ENCODE peak calls at places on chromosomes 6 and 20, in nine cellular contexts. H is hippocampal formation; Q is amniotic stem cell; M is neural crest cell; K is upper lobe of right lung; Y is CD8-positive, alpha-beta memory T cell; A is fibroblast of lung; S is H7; F is activated CD4-positive, alpha-beta T cell treated with anti-CD3 and anti-CD28 coated beads, Interleukin-2, amount 50 U/mL, for 48 hours. U is an unnamed sample.

GRCh38 chr6:136587527-136587926 is 37.3 kb upstream of the MAP7 start:
- DNase-seq in Q (no peak), S (no peak), K (no peak), F (no peak), H (no peak), M (no peak), Y (no peak), A (no peak), U (no peak)

GRCh38 chr20:24432057-24432456 is 37.4 kb upstream of the SYNDIG1 start:
- DNase-seq in A (no peak), S (peak), M (no peak), K (no peak), H (no peak), Q (no peak), Y (no peak), F (no peak), U (no peak)

GRCh38 chr6:39769012-39769411 is 23.2 kb upstream of the DAAM2 start:
- DNase-seq in Y (no peak), H (peak), A (no peak), M (no peak), Q (no peak), F (no peak), K (no peak), S (no peak), U (peak)

GRCh38 chr6:20269147-20269546 is 56.9 kb upstream of the MBOAT1 start:
- DNase-seq in K (no peak), F (no peak), Y (no peak), A (no peak), H (no peak), M (no peak), Q (no peak), S (no peak), U (no peak)

GRCh38 chr6:7684076-7684475 is 41.8 kb upstream of the BMP6 start:
- DNase-seq in Q (no peak), K (no peak), H (no peak), S (no peak), F (no peak), M (no peak), A (no peak), Y (no peak), U (no peak)

GRCh38 chr6:13624871-13625288 is 9.7 kb downstream of the NOL7 start:
- DNase-seq in H (no peak), A (peak), K (no peak), Q (no peak), Y (no peak), F (no peak), M (no peak), S (peak), U (no peak)

GRCh38 chr6:56459030-56459805 is 183.5 kb downstream of the DST start:
- DNase-seq in K (no peak), Q (no peak), Y (no peak), M (no peak), A (no peak), S (no peak), H (no peak), F (no peak), U (no peak)

GRCh38 chr6:113595921-113596376 is 261.2 kb upstream of the MARCKS start:
- DNase-seq in Y (no peak), K (no peak), F (no peak), A (peak), M (no peak), Q (no peak), S (no peak), H (no peak), U (no peak)

GRCh38 chr6:134908906-134909516 is 40.9 kb downstream of the ALDH8A1 start:
- DNase-seq in H (peak), S (no peak), A (peak), F (no peak), K (no peak), M (no peak), Q (peak), Y (no peak), U (peak)

GRCh38 chr6:81762132-81762531 is 9.7 kb upstream of the TENT5A start:
- DNase-seq in S (no peak), A (peak), Y (no peak), H (no peak), K (no peak), M (no peak), F (no peak), Q (no peak), U (no peak)

GRCh38 chr6:14333556-14334305 is 216.2 kb downstream of the CD83 start:
- DNase-seq in S (no peak), F (no peak), M (no peak), K (no peak), Q (no peak), Y (no peak), A (peak), H (no peak), U (no peak)

GRCh38 chr6:168615837-168616236 is 174.9 kb downstream of the SMOC2 start:
- DNase-seq in H (no peak), Y (no peak), M (no peak), K (no peak), Q (no peak), A (no peak), S (no peak), F (no peak), U (no peak)

GRCh38 chr6:170178266-170178560 is 112.7 kb downstream of the DLL1 start:
- DNase-seq in K (no peak), M (no peak), H (no peak), S (no peak), Q (no peak), Y (no peak), F (no peak), A (no peak), U (no peak)

GRCh38 chr20:41734506-41734945 is 116.3 kb upstream of the CHD6 start:
- DNase-seq in M (peak), A (peak), K (no peak), Q (no peak), F (peak), H (no peak), S (peak), Y (peak), U (peak)

GRCh38 chr20:63518946-63519764 is 1.4 kb upstream of the PPDPF start:
- DNase-seq in H (no peak), Q (no peak), F (no peak), S (peak), Y (no peak), A (no peak), K (peak), M (no peak), U (no peak)

GRCh38 chr6:89357390-89357789 is 4.9 kb upstream of the UBE2J1 start:
- DNase-seq in Q (no peak), Y (no peak), A (no peak), F (no peak), K (no peak), H (no peak), S (no peak), M (no peak), U (no peak)

GRCh38 chr20:64176548-64177419 is 12.5 kb downstream of the MYT1 start:
- DNase-seq in F (no peak), S (peak), M (no peak), A (no peak), Q (no peak), Y (no peak), H (no peak), K (no peak), U (peak)

GRCh38 chr20:46118481-46119020 is 437 bp downstream of the CD40 start:
- DNase-seq in F (no peak), H (no peak), S (peak), K (peak), A (no peak), Y (no peak), Q (no peak), M (no peak), U (no peak)

GRCh38 chr6:107198631-107199416 is 83.5 kb upstream of the BEND3 start:
- DNase-seq in F (no peak), H (no peak), Y (no peak), K (no peak), A (no peak), S (no peak), Q (no peak), M (no peak), U (no peak)

GRCh38 chr6:89321571-89321970 is 6.5 kb upstream of the GABRR2 start:
- DNase-seq in H (no peak), M (no peak), Q (no peak), S (no peak), A (no peak), K (no peak), Y (no peak), F (no peak), U (no peak)

GRCh38 chr20:43721097-43721428 is 5.7 kb downstream of the GTSF1L start:
- DNase-seq in M (no peak), Y (no peak), K (no peak), A (no peak), H (no peak), F (no peak), S (no peak), Q (no peak), U (no peak)

GRCh38 chr20:50848846-50849673 is 54.2 kb downstream of the BCAS4 start:
- DNase-seq in F (no peak), Q (no peak), M (no peak), K (no peak), H (no peak), Y (no peak), S (peak), A (no peak), U (no peak)

U was measured in dorsolateral prefrontal cortex.